ENCODE peak calls at places on chromosomes 4 and X, in six cellular contexts. E is neuronal stem cell, P is IMR-90, L is mesendoderm, S is mesenchymal stem cell, W is trophoblast cell. B is an unnamed sample.

GRCh38 chrX:130539721-130540321 is 138.0 kb downstream of the RBMX2 start:
- DNase-seq in E (peak; percentile 14), P (peak; percentile 45), L (peak; percentile 43), S (peak; percentile 28), W (peak; percentile 39), B (peak; percentile 52)

GRCh38 chr4:26076000-26076587 is 162.1 kb downstream of the SMIM20 start:
- DNase-seq in E (no peak), P (peak; percentile 81), L (no peak), S (peak; percentile 58), W (no peak), B (no peak)

GRCh38 chr4:125461676-125462363 is 147.1 kb downstream of the FAT4 start:
- DNase-seq in E (no peak), P (peak; percentile 11), L (no peak), S (no peak), W (no peak), B (no peak)

GRCh38 chr4:153036931-153037330 is 100.8 kb downstream of the FHDC1 start:
- DNase-seq in E (no peak), P (no peak), L (no peak), S (no peak), W (no peak), B (no peak)

GRCh38 chr4:74758521-74758920 is 35.8 kb downstream of the BTC start:
- DNase-seq in E (no peak), P (no peak), L (no peak), S (no peak), W (no peak), B (no peak)

GRCh38 chr4:121155893-121156292 is 8.2 kb downstream of the TNIP3 start:
- DNase-seq in E (no peak), P (peak; percentile 94), L (peak; percentile 79), S (peak; percentile 85), W (peak; percentile 6), B (no peak)

GRCh38 chrX:87397103-87397886 is 120.3 kb upstream of the KLHL4 start:
- DNase-seq in E (no peak), P (no peak), L (no peak), S (peak; percentile 33), W (no peak), B (no peak)

GRCh38 chrX:69503835-69504625 is at the start of gene NALF2:
- DNase-seq in E (peak; percentile 75), P (peak; percentile 11), L (peak; percentile 92), S (peak; percentile 35), W (peak; percentile 49), B (peak; percentile 72)

GRCh38 chr4:139167774-139168444 is 9.1 kb downstream of the ELF2 start:
- DNase-seq in E (no peak), P (peak; percentile 68), L (peak; percentile 72), S (peak; percentile 76), W (peak; percentile 73), B (no peak)

GRCh38 chr4:23135792-23136645 is 443.3 kb downstream of the GBA3 start:
- DNase-seq in E (peak; percentile 73), P (peak; percentile 41), L (peak; percentile 81), S (peak; percentile 50), W (peak; percentile 3), B (no peak)

GRCh38 chrX:4243759-4244158 is 530.3 kb upstream of the PRKX start:
- DNase-seq in E (no peak), P (no peak), L (peak; percentile 32), S (no peak), W (no peak), B (no peak)

GRCh38 chr4:48944659-48945290 is 38.2 kb upstream of the OCIAD2 start:
- DNase-seq in E (no peak), P (no peak), L (peak; percentile 61), S (no peak), W (no peak), B (peak; percentile 75)

GRCh38 chr4:122917731-122918130 is 4.7 kb downstream of the NUDT6 start:
- DNase-seq in E (no peak), P (peak; percentile 28), L (no peak), S (no peak), W (no peak), B (no peak)

GRCh38 chrX:103413981-103414380 is 37.6 kb downstream of the BEX3 start:
- DNase-seq in E (no peak), P (no peak), L (no peak), S (no peak), W (no peak), B (no peak)

GRCh38 chr4:86928400-86929255 is 6.2 kb upstream of the AFF1 start:
- DNase-seq in E (no peak), P (no peak), L (no peak), S (no peak), W (no peak), B (no peak)

GRCh38 chr4:180811556-180811955 is 1431.6 kb upstream of the TENM3 start:
- DNase-seq in E (no peak), P (no peak), L (no peak), S (no peak), W (no peak), B (no peak)

GRCh38 chr4:6582889-6583504 is 8.0 kb downstream of the MAN2B2 start:
- DNase-seq in E (no peak), P (peak; percentile 25), L (peak; percentile 72), S (peak; percentile 20), W (peak; percentile 19), B (no peak)

GRCh38 chr4:170741856-170742255 is 652.1 kb upstream of the AADAT start:
- DNase-seq in E (no peak), P (no peak), L (no peak), S (no peak), W (no peak), B (no peak)

GRCh38 chr4:133483600-133484246 is 334.6 kb downstream of the PCDH10 start:
- DNase-seq in E (no peak), P (peak; percentile 33), L (peak; percentile 90), S (peak; percentile 62), W (peak; percentile 3), B (no peak)

GRCh38 chr4:141328550-141329173 is 108.0 kb downstream of the ZNF330 start:
- DNase-seq in E (no peak), P (no peak), L (no peak), S (no peak), W (no peak), B (no peak)

GRCh38 chrX:140712413-140713173 is 3.0 kb downstream of the LINC00632 start:
- DNase-seq in E (peak; percentile 48), P (peak; percentile 55), L (peak; percentile 94), S (peak; percentile 96), W (no peak), B (peak; percentile 44)

GRCh38 chrX:11899091-11899490 is 141.1 kb downstream of the MSL3 start:
- DNase-seq in E (no peak), P (no peak), L (peak; percentile 1), S (peak; percentile 6), W (no peak), B (no peak)

GRCh38 chrX:20947411-20947912 is 426.8 kb upstream of the CNKSR2 start:
- DNase-seq in E (no peak), P (no peak), L (peak; percentile 72), S (no peak), W (peak; percentile 7), B (no peak)

GRCh38 chrX:111382277-111382676 is 29.7 kb downstream of the DCX start:
- DNase-seq in E (no peak), P (no peak), L (no peak), S (no peak), W (no peak), B (no peak)

GRCh38 chrX:111372065-111372464 is 39.9 kb downstream of the DCX start:
- DNase-seq in E (no peak), P (no peak), L (no peak), S (no peak), W (peak; percentile 15), B (no peak)

GRCh38 chrX:111375747-111376146 is 36.2 kb downstream of the DCX start:
- DNase-seq in E (no peak), P (no peak), L (peak; percentile 41), S (peak; percentile 17), W (no peak), B (no peak)

GRCh38 chrX:111376486-111376885 is 35.5 kb downstream of the DCX start:
- DNase-seq in E (no peak), P (no peak), L (no peak), S (no peak), W (peak; percentile 71), B (no peak)

DNA sequence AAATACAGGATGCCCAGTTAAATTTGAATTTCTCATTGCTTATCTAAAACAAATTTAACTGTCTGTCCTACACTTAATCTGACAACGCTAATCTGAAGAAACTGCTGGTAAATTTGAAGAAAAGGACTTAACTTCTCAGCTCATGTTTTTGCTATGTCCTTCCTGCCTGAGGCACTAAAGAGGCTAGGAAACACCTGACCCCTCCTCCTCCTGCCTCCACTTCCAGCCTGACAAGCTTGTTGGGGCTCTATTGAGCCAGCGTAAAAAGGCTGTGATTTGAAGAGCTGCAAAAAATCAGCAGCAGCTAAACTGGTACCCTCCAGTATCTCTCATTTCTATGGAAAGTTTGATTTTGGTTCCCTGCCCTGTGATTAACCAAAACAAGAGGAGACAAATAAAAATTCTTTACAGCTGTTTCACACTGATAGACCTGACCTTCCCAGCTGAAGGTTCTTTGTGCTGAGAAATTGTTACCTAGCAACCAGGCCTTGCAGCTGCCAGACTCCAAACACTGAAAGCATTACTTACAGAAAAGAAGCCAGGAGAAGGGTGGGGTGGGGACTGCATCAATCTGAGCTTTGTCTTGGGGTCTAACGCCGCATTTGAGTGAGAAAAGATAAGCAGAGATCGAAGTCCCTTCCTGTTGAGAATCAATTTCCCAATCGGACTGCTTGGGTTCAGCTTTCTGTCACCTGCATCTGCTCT is 34.9 kb downstream of the DCX start:
- DNase-seq in E (peak; percentile 40), P (no peak), L (peak; percentile 82), S (no peak), W (peak; percentile 19), B (no peak)
- H2BK120ac ChIP-seq in E (no peak overlapping the region), P (no peak overlapping the region), L (no peak overlapping the region), S (no peak overlapping the region), W (no peak overlapping the region), B (no peak overlapping the region)

GRCh38 chrX:18887177-18887820 is 96.6 kb downstream of the PHKA2 start:
- DNase-seq in E (no peak), P (no peak), L (peak; percentile 16), S (no peak), W (peak; percentile 39), B (peak; percentile 54)
- H3K4me3 ChIP-seq in E (no peak overlapping the region), P (no peak overlapping the region), L (no peak overlapping the region), S (no peak overlapping the region), W (no peak overlapping the region), B (peak overlapping the region; percentile 24)

GRCh38 chr4:52721968-52722814 is 29.0 kb downstream of the ERVMER34-1 start:
- DNase-seq in E (peak; percentile 93), P (peak; percentile 97), L (peak; percentile 99), S (peak; percentile 97), W (peak; percentile 94), B (peak; percentile 98)
- H2BK120ac ChIP-seq in E (no peak overlapping the region), P (peak overlapping the region; percentile 69), L (no peak overlapping the region), S (peak overlapping the region; percentile 39), W (peak overlapping the region; percentile 48), B (no peak overlapping the region)

GRCh38 chr4:184282895-184283654 is 65.4 kb upstream of the ENPP6 start:
- DNase-seq in E (no peak), P (no peak), L (no peak), S (no peak), W (no peak), B (no peak)
- H3K4me3 ChIP-seq in E (no peak overlapping the region), P (no peak overlapping the region), L (no peak overlapping the region), S (no peak overlapping the region), W (no peak overlapping the region), B (no peak overlapping the region)

B was measured in H1.